ENCODE peak calls at places on chromosomes 3 and 15, in five cellular contexts. M is body of pancreas, Q is upper lobe of right lung, F is lower lobe of right lung, P is mucosa of descending colon. L is an unnamed sample. For H3K9me3, the result is how much of the 10 kb centered on the place peaks cover.

GRCh38 chr3:152183473-152183872 is 85.3 kb upstream of the MBNL1 start:
- DNase-seq in M (peak), Q (no peak), F (no peak), P (peak), L (peak)

GRCh38 chr3:194606163-194606562 is 27.1 kb downstream of the TMEM44 start:
- DNase-seq in M (no peak), Q (no peak), F (no peak), P (no peak), L (no peak)

GRCh38 chr3:70264122-70264780 is 48.2 kb downstream of the MDFIC2 start:
- DNase-seq in M (peak), Q (no peak), F (no peak), P (no peak), L (no peak)

GRCh38 chr3:73625124-73625665 is 454 bp upstream of the PDZRN3 start:
- DNase-seq in M (peak), Q (no peak), F (no peak), P (peak), L (no peak)

GRCh38 chr3:37594873-37595783 is 266.6 kb upstream of the CTDSPL start:
- DNase-seq in M (peak), Q (no peak), F (no peak), P (no peak), L (no peak)

GRCh38 chr3:127092776-127093175 is 100.2 kb upstream of the PRR23E start:
- DNase-seq in M (no peak), Q (peak), F (no peak), P (no peak), L (no peak)

GRCh38 chr15:90519688-90520087 is 10.0 kb upstream of the CRTC3 start:
- DNase-seq in M (no peak), Q (no peak), F (no peak), P (no peak), L (no peak)

GRCh38 chr3:53146319-53146868 is 14.6 kb upstream of the PRKCD start:
- DNase-seq in M (no peak), Q (no peak), F (no peak), P (no peak), L (no peak)

GRCh38 chr15:78033864-78034263 is 43.6 kb downstream of the TBC1D2B start:
- DNase-seq in M (peak), Q (no peak), F (no peak), P (no peak), L (no peak)

GRCh38 chr15:100328796-100329195 is 13.0 kb downstream of the ADAMTS17 start:
- DNase-seq in M (no peak), Q (no peak), F (no peak), P (no peak), L (no peak)

GRCh38 chr3:108947855-108948254 is 5.8 kb downstream of the GUCA1C start:
- DNase-seq in M (no peak), Q (no peak), F (no peak), P (no peak), L (no peak)

GRCh38 chr3:45693941-45694521 is 4.8 kb downstream of the SACM1L start:
- DNase-seq in M (no peak), Q (no peak), F (no peak), P (no peak), L (no peak)

GRCh38 chr3:61966200-61966599 is 404.8 kb downstream of the PTPRG start:
- DNase-seq in M (no peak), Q (no peak), F (no peak), P (no peak), L (no peak)

GRCh38 chr15:48370460-48370859 is 39.2 kb downstream of the DUT start:
- DNase-seq in M (no peak), Q (no peak), F (no peak), P (no peak), L (no peak)

GRCh38 chr3:67640023-67640660 is 14.3 kb downstream of the SUCLG2 start:
- DNase-seq in M (no peak), Q (no peak), F (no peak), P (no peak), L (no peak)

GRCh38 chr3:90010341-90010740 is 902.9 kb downstream of the EPHA3 start:
- DNase-seq in M (no peak), Q (no peak), F (no peak), P (no peak), L (no peak)

GRCh38 chr15:85174521-85174920 is 192.9 kb downstream of the PDE8A start:
- DNase-seq in M (no peak), Q (no peak), F (no peak), P (no peak), L (no peak)

GRCh38 chr3:160319322-160319721 is 79.7 kb downstream of the IFT80 start:
- DNase-seq in M (no peak), Q (no peak), F (no peak), P (no peak), L (no peak)

GRCh38 chr3:153245661-153246060 is 83.6 kb downstream of the RAP2B start:
- DNase-seq in M (no peak), Q (no peak), F (no peak), P (no peak), L (no peak)

GRCh38 chr15:52100807-52101206 is 11.8 kb downstream of the BCL2L10 start:
- DNase-seq in M (peak), Q (peak), F (peak), P (peak), L (no peak)

GRCh38 chr3:71122641-71123040 is 460.9 kb downstream of the FOXP1 start:
- DNase-seq in M (no peak), Q (no peak), F (no peak), P (no peak), L (no peak)

GRCh38 chr3:65894126-65894525 is 144.6 kb downstream of the MAGI1 start:
- DNase-seq in M (no peak), Q (no peak), F (no peak), P (no peak), L (no peak)

GRCh38 chr15:90113166-90113565 is 10.9 kb upstream of the IDH2 start:
- DNase-seq in M (no peak), Q (no peak), F (no peak), P (no peak), L (no peak)

GRCh38 chr3:80227216-80227615 is 459.4 kb upstream of the ROBO1 start:
- DNase-seq in M (no peak), Q (no peak), F (no peak), P (no peak), L (no peak)

GRCh38 chr3:150407818-150408231 is 273 bp upstream of the TSC22D2 start:
- DNase-seq in M (peak), Q (peak), F (peak), P (peak), L (no peak)

GRCh38 chr15:77819841-77820728 is 187.4 kb upstream of the LINGO1 start:
- DNase-seq in M (no peak), Q (no peak), F (no peak), P (peak), L (no peak)

GRCh38 chr3:108951802-108952474 is 1.7 kb downstream of the GUCA1C start:
- DNase-seq in M (peak), Q (no peak), F (no peak), P (no peak), L (no peak)

DNA sequence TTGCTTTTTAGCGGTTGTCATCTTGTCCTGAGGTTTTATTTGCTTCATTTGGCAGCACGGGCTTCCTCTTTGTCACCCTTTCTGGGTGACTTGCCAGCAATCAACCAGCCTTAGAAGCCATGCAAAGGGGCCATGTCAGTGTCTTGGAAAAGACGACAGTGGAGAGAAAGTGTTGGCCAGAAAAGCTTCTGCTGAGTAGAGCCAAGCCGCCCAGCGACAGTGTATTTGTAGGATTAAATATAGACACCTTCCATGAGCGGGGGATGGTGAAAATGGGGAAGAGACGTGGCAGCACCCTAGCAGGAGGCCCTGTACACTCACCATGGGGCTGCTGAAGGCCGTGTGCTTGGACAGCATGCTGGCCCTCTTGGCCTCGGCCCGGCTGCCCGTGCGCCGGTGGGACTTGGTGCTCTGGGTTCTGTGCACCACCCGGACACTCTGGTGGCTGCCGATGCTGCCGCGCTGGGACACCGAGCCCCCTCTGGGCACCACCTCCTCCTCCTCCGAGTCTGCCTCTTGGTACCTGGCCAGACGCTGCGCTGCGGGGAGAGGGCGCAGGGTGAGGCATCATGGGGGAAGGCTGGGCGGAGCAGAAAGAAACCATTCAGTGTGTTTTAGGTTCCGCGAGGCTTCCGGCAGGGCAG is 145.1 kb downstream of the ATP10A start:
- DNase-seq in M (no peak), Q (peak), F (no peak), P (no peak), L (no peak)
- H3K9me3 ChIP-seq in M (under half), Q (under half), F (under half), P (under half), L (under half)

DNA sequence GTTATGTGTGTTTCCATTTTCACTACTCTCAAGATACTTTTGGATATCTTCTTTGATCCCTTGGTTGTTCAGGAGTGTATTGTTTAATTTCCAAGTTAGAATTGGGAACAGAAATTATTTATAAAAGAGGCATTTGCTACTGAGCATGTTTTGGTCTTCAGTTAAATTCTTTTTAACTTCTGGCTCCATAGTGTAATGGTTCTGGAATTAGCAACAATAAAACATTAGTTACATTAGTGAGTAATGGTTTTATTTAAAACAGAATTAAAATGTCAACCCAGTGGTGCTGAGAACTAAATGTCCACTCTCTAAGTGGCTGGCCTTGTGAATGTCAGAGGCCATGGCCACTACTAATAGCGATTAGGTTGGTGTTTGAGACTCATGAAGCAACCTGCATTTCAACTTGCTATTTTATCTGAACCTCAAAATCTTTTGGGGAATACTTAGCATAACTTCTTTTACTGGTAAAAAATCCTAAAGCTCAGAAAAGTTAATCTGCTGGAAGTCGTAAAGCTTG is 19.5 kb upstream of the MASP1 start:
- DNase-seq in M (no peak), Q (no peak), F (no peak), P (no peak), L (no peak)
- H3K9me3 ChIP-seq in M (under half), Q (under half), F (under half), P (under half), L (under half)

DNA sequence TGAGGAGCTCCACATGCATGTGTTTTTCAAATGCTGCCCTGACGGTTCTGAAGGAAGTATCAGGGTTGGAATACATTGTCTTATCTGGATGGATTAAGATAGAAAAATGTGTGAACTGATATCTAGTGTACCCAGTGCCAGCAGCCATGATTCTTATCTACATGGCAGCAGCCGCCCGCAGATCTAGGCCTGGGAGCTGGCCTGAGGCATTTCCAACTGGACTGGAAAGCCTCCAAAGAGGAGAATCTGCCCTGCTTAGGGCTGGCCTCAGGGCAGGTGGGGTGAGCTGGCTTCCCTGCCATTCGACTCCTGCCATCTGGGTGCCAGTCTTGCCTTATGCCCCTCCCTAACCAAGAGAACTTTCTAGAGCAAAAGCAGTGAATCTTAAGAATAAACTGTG is 125.8 kb downstream of the SSR3 start:
- DNase-seq in M (no peak), Q (no peak), F (no peak), P (no peak), L (no peak)
- H3K9me3 ChIP-seq in M (under half), Q (under half), F (under half), P (under half), L (under half)

DNA sequence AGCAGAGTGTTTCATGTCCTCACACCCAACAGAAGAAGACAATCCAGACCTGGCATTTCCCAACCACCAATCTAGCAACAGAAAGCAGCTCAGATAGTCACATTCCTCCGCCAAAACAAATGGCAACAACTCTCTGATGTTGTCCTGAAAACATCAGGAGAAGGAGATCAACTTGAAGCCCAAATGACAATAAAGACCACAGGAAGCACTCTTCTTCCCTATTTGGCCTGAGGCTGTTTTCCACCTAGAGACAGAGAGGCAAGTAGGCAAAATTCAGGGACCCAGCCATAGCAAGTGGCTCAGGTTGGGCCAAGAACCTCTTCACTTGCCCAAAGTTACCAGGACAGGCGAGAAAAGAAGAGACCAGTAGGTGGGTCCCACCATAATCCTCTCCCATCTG is 35.0 kb downstream of the ZNF148 start:
- DNase-seq in M (no peak), Q (no peak), F (no peak), P (no peak), L (no peak)
- H3K9me3 ChIP-seq in M (under half), Q (under half), F (under half), P (under half), L (under half)